ENCODE peak calls at places on chromosome 16, in eight cellular contexts. I is GM12865, T is omental fat pad, H is prostate gland, J is brain microvascular endothelial cell, R is breast epithelium, G is foreskin fibroblast, B is mucosa of descending colon. L is an unnamed sample.

GRCh38 chr16:82263456-82264159 is 93.6 kb upstream of the MPHOSPH6 start:
- DNase-seq in B (peak; percentile 41), J (peak; percentile 32), T (no peak), H (peak; percentile 69), G (peak; percentile 77), R (no peak), I (peak; percentile 70), L (peak; percentile 2)

GRCh38 chr16:68834550-68834949 is 8.8 kb upstream of the TANGO6 start:
- DNase-seq in I (no peak), J (no peak), R (no peak), G (peak; percentile 10), T (no peak), H (peak; percentile 48), B (no peak), L (no peak)

GRCh38 chr16:51151435-51151950 is 423 bp upstream of the SALL1 start:
- DNase-seq in G (peak; percentile 87), H (no peak), B (peak; percentile 55), T (no peak), I (no peak), R (peak; percentile 27), J (no peak), L (no peak)

GRCh38 chr16:84391151-84391873 is 23.0 kb downstream of the ATP2C2 start:
- DNase-seq in G (peak; percentile 66), J (no peak), B (no peak), H (peak; percentile 74), R (peak; percentile 51), T (no peak), I (no peak), L (no peak)

GRCh38 chr16:73228649-73229048 is 180.7 kb upstream of the ZFHX3 start:
- DNase-seq in H (no peak), T (no peak), J (peak; percentile 93), R (no peak), G (peak; percentile 27), B (no peak), I (no peak), L (no peak)

GRCh38 chr16:9681556-9681955 is 500.7 kb downstream of the GRIN2A start:
- DNase-seq in B (no peak), H (no peak), T (no peak), G (no peak), I (no peak), R (no peak), J (no peak), L (no peak)

GRCh38 chr16:57862698-57863433 is 60.6 kb upstream of the KIFC3 start:
- DNase-seq in R (no peak), H (no peak), T (no peak), B (peak; percentile 30), I (no peak), J (no peak), G (no peak), L (no peak)

GRCh38 chr16:83433201-83433600 is 374.6 kb upstream of the HSBP1 start:
- DNase-seq in T (no peak), H (no peak), G (no peak), I (no peak), J (no peak), B (no peak), R (no peak), L (peak; percentile 5)

GRCh38 chr16:11399261-11399831 is 54.1 kb downstream of the RMI2 start:
- DNase-seq in B (no peak), I (no peak), T (no peak), G (no peak), H (no peak), R (no peak), J (no peak), L (no peak)

GRCh38 chr16:66847533-66848057 is 3.4 kb downstream of the CA7 start:
- DNase-seq in T (no peak), H (no peak), B (no peak), I (no peak), G (no peak), J (no peak), R (no peak), L (no peak)

GRCh38 chr16:61836804-61837398 is 199.3 kb downstream of the CDH8 start:
- DNase-seq in J (peak; percentile 45), G (no peak), H (no peak), R (no peak), T (no peak), B (no peak), I (no peak), L (no peak)

GRCh38 chr16:57667526-57668258 is 414 bp upstream of the ADGRG3 start:
- DNase-seq in R (no peak), B (no peak), G (no peak), I (no peak), H (no peak), T (no peak), J (peak; percentile 13), L (no peak)

GRCh38 chr16:35197656-35198055 is 1738.2 kb downstream of the TP53TG3F start:
- DNase-seq in I (no peak), R (no peak), B (no peak), G (no peak), H (no peak), T (no peak), J (no peak), L (no peak)

GRCh38 chr16:77967054-77968035 is 55.0 kb upstream of the CLEC3A start:
- DNase-seq in I (no peak), G (no peak), H (no peak), T (no peak), R (no peak), J (no peak), B (no peak), L (no peak)

GRCh38 chr16:21284414-21284813 is 6.3 kb upstream of the CRYM start:
- DNase-seq in J (no peak), B (no peak), R (no peak), H (no peak), G (no peak), T (no peak), I (no peak), L (no peak)

GRCh38 chr16:72876221-72876620 is 171.7 kb downstream of the ZFHX3 start:
- DNase-seq in G (peak; percentile 92), J (peak; percentile 88), H (no peak), B (peak; percentile 40), T (no peak), I (peak; percentile 16), R (no peak), L (peak; percentile 14)

GRCh38 chr16:3908951-3909437 is 28.5 kb upstream of the CREBBP start:
- DNase-seq in H (no peak), T (no peak), I (no peak), J (no peak), G (no peak), R (no peak), B (no peak), L (no peak)

GRCh38 chr16:85424260-85425060 is 188.7 kb upstream of the GSE1 start:
- DNase-seq in J (no peak), I (no peak), H (no peak), B (peak; percentile 35), T (no peak), G (peak; percentile 23), R (no peak), L (no peak)

GRCh38 chr16:75647492-75648264 is at the start of the genes KARS1 and TERF2IP:
- DNase-seq in J (peak; percentile 90), G (peak; percentile 98), I (peak; percentile 97), H (peak; percentile 94), B (peak; percentile 96), T (peak; percentile 75), R (peak; percentile 92), L (peak; percentile 73)
- TF ChIP-seq CTCF in J (no peak), G (no peak), I (no peak), H (no peak), B (no peak), T (no peak), R (no peak), L (no peak)

GRCh38 chr16:30068750-30069574 is 3.4 kb downstream of the ALDOA start:
- DNase-seq in I (peak; percentile 46), G (peak; percentile 59), R (no peak), H (no peak), J (no peak), T (no peak), B (no peak), L (no peak)
- TF ChIP-seq CTCF in I (peak; percentile 44), G (peak; percentile 53), R (peak; percentile 54), H (peak; percentile 52), J (peak; percentile 75), T (no peak), B (no peak), L (peak; percentile 61)

DNA sequence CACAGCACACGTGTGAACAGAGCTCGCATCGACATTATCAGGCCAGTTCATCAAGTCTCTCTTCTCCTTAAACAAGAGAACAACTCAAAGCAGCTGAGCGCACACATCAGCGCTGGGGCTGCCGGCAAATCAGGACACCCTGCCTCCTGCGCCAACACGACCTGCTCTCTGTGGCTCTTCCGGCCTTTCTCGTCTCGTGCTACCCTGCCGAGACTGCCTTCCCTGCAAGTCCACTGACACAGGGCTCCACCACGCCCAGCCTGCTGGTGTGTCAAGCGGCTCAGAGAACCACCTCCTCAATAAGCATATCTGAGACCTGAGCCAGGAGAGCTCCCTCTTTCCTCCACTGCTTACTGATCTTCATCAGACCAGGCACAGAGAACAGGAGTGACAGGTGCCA is 96.9 kb downstream of the ZNF778 start:
- DNase-seq in H (no peak), I (no peak), R (no peak), T (no peak), J (no peak), B (no peak), G (no peak), L (no peak)
- TF ChIP-seq CTCF in H (no peak), I (no peak), R (no peak), T (no peak), J (no peak), B (no peak), G (no peak), L (no peak)

DNA sequence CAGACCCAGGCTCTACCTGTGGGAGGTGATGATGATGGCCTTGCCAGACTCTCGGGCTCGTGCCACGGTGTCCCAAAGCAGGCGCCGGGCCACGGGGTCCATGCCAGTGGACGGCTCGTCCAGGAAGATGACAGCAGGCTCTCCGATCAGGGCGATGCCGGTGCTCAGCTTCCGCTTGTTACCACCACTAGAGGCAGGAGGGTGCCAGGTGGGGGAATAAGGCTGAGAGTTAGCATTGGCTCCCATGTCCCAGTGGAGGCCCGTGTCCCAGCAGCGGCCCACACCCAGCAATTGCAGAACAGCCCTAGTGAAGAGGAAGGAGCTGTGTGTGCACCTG is 10.3 kb upstream of the RNPS1 start:
- DNase-seq in G (no peak), B (no peak), I (no peak), R (no peak), T (no peak), J (no peak), H (no peak), L (no peak)
- TF ChIP-seq CTCF in G (no peak), B (no peak), I (no peak), R (no peak), T (no peak), J (peak; percentile 35), H (no peak), L (peak; percentile 17)